ENCODE peak calls at places on chromosomes 12 and 14, in eight cellular contexts. One of them, this sample, is unnamed.

GRCh38 chr14:74825008-74825407 is 50.9 kb downstream of the PROX2 start:
- DNase-seq in C1 segment of cervical spinal cord: no peak
- DNase-seq in AG08395: peak
- DNase-seq in keratinocyte: no peak
- DNase-seq in CD4-positive, CD25-positive, alpha-beta regulatory T cell: no peak
- DNase-seq in stimulated activated naive CD8-positive, alpha-beta T cell treated with anti-CD3 and anti-CD28 coated beads, Interleukin-15, Interleukin-2, amounts not matched to agents 100 U/mL and 50 U/mL, for 24 hours: no peak
- DNase-seq in T-cell: no peak
- DNase-seq in NCI-H2171 treated with DMSO at 0.1 percent for 48 hours: no peak
- DNase-seq in this sample: no peak

GRCh38 chr14:104358528-104359300 is 220.3 kb downstream of the KIF26A start:
- DNase-seq in C1 segment of cervical spinal cord: no peak
- DNase-seq in AG08395: no peak
- DNase-seq in keratinocyte: no peak
- DNase-seq in CD4-positive, CD25-positive, alpha-beta regulatory T cell: no peak
- DNase-seq in stimulated activated naive CD8-positive, alpha-beta T cell treated with anti-CD3 and anti-CD28 coated beads, Interleukin-15, Interleukin-2, amounts not matched to agents 100 U/mL and 50 U/mL, for 24 hours: no peak
- DNase-seq in T-cell: no peak
- DNase-seq in NCI-H2171 treated with DMSO at 0.1 percent for 48 hours: no peak
- DNase-seq in this sample: peak

GRCh38 chr14:24070285-24071143 is 848 bp upstream of the CPNE6 start:
- DNase-seq in C1 segment of cervical spinal cord: peak
- DNase-seq in AG08395: no peak
- DNase-seq in keratinocyte: no peak
- DNase-seq in CD4-positive, CD25-positive, alpha-beta regulatory T cell: no peak
- DNase-seq in stimulated activated naive CD8-positive, alpha-beta T cell treated with anti-CD3 and anti-CD28 coated beads, Interleukin-15, Interleukin-2, amounts not matched to agents 100 U/mL and 50 U/mL, for 24 hours: no peak
- DNase-seq in T-cell: no peak
- DNase-seq in NCI-H2171 treated with DMSO at 0.1 percent for 48 hours: peak
- DNase-seq in this sample: no peak

GRCh38 chr12:23534196-23534595 is 415.3 kb downstream of the SOX5 start:
- DNase-seq in C1 segment of cervical spinal cord: no peak
- DNase-seq in AG08395: no peak
- DNase-seq in keratinocyte: no peak
- DNase-seq in CD4-positive, CD25-positive, alpha-beta regulatory T cell: no peak
- DNase-seq in stimulated activated naive CD8-positive, alpha-beta T cell treated with anti-CD3 and anti-CD28 coated beads, Interleukin-15, Interleukin-2, amounts not matched to agents 100 U/mL and 50 U/mL, for 24 hours: no peak
- DNase-seq in T-cell: no peak
- DNase-seq in NCI-H2171 treated with DMSO at 0.1 percent for 48 hours: no peak
- DNase-seq in this sample: no peak

GRCh38 chr12:118011377-118011776 is 5.1 kb upstream of the RFC5 start:
- DNase-seq in C1 segment of cervical spinal cord: no peak
- DNase-seq in AG08395: no peak
- DNase-seq in keratinocyte: no peak
- DNase-seq in CD4-positive, CD25-positive, alpha-beta regulatory T cell: no peak
- DNase-seq in stimulated activated naive CD8-positive, alpha-beta T cell treated with anti-CD3 and anti-CD28 coated beads, Interleukin-15, Interleukin-2, amounts not matched to agents 100 U/mL and 50 U/mL, for 24 hours: no peak
- DNase-seq in T-cell: no peak
- DNase-seq in NCI-H2171 treated with DMSO at 0.1 percent for 48 hours: no peak
- DNase-seq in this sample: no peak

GRCh38 chr12:92074889-92075288 is 70.8 kb downstream of the BTG1 start:
- DNase-seq in C1 segment of cervical spinal cord: peak
- DNase-seq in AG08395: no peak
- DNase-seq in keratinocyte: no peak
- DNase-seq in CD4-positive, CD25-positive, alpha-beta regulatory T cell: no peak
- DNase-seq in stimulated activated naive CD8-positive, alpha-beta T cell treated with anti-CD3 and anti-CD28 coated beads, Interleukin-15, Interleukin-2, amounts not matched to agents 100 U/mL and 50 U/mL, for 24 hours: no peak
- DNase-seq in T-cell: no peak
- DNase-seq in NCI-H2171 treated with DMSO at 0.1 percent for 48 hours: peak
- DNase-seq in this sample: no peak

GRCh38 chr14:86961106-86961716 is 1031.8 kb downstream of the GALC start:
- DNase-seq in C1 segment of cervical spinal cord: no peak
- DNase-seq in AG08395: peak
- DNase-seq in keratinocyte: peak
- DNase-seq in CD4-positive, CD25-positive, alpha-beta regulatory T cell: no peak
- DNase-seq in stimulated activated naive CD8-positive, alpha-beta T cell treated with anti-CD3 and anti-CD28 coated beads, Interleukin-15, Interleukin-2, amounts not matched to agents 100 U/mL and 50 U/mL, for 24 hours: no peak
- DNase-seq in T-cell: no peak
- DNase-seq in NCI-H2171 treated with DMSO at 0.1 percent for 48 hours: peak
- DNase-seq in this sample: no peak

GRCh38 chr12:49548822-49549648 is 10.2 kb downstream of the KCNH3 start:
- DNase-seq in C1 segment of cervical spinal cord: no peak
- DNase-seq in AG08395: peak
- DNase-seq in keratinocyte: no peak
- DNase-seq in CD4-positive, CD25-positive, alpha-beta regulatory T cell: no peak
- DNase-seq in stimulated activated naive CD8-positive, alpha-beta T cell treated with anti-CD3 and anti-CD28 coated beads, Interleukin-15, Interleukin-2, amounts not matched to agents 100 U/mL and 50 U/mL, for 24 hours: peak
- DNase-seq in T-cell: no peak
- DNase-seq in NCI-H2171 treated with DMSO at 0.1 percent for 48 hours: no peak
- DNase-seq in this sample: peak

GRCh38 chr12:130870442-130871285 is 1.2 kb upstream of the RAN start:
- DNase-seq in C1 segment of cervical spinal cord: peak
- DNase-seq in AG08395: peak
- DNase-seq in keratinocyte: peak
- DNase-seq in CD4-positive, CD25-positive, alpha-beta regulatory T cell: peak
- DNase-seq in stimulated activated naive CD8-positive, alpha-beta T cell treated with anti-CD3 and anti-CD28 coated beads, Interleukin-15, Interleukin-2, amounts not matched to agents 100 U/mL and 50 U/mL, for 24 hours: peak
- DNase-seq in T-cell: peak
- DNase-seq in NCI-H2171 treated with DMSO at 0.1 percent for 48 hours: peak
- DNase-seq in this sample: peak

GRCh38 chr14:51006781-51007211 is 62.5 kb upstream of the PYGL start:
- DNase-seq in C1 segment of cervical spinal cord: peak
- DNase-seq in AG08395: peak
- DNase-seq in keratinocyte: no peak
- DNase-seq in CD4-positive, CD25-positive, alpha-beta regulatory T cell: no peak
- DNase-seq in stimulated activated naive CD8-positive, alpha-beta T cell treated with anti-CD3 and anti-CD28 coated beads, Interleukin-15, Interleukin-2, amounts not matched to agents 100 U/mL and 50 U/mL, for 24 hours: peak
- DNase-seq in T-cell: no peak
- DNase-seq in NCI-H2171 treated with DMSO at 0.1 percent for 48 hours: peak
- DNase-seq in this sample: no peak

This sample was measured in activated naive CD4-positive, alpha-beta T cell treated with anti-CD3 and anti-CD28 coated beads, Interleukin-2, amount 10 ng/mL, durations not matched to agents 7 days and 5 days.